ENCODE peak calls at places on chromosomes 7 and 10, in five cellular contexts. One of them, this sample, is unnamed.

GRCh38 chr7:22296916-22297315 is 60.0 kb downstream of the RAPGEF5 start:
- DNase-seq in tibial artery: no peak
- DNase-seq in lower leg skin: no peak
- DNase-seq in fibroblast of lung: no peak
- DNase-seq in CD8-positive, alpha-beta T cell: no peak
- DNase-seq in this sample: no peak

GRCh38 chr10:48480397-48481374 is 124.2 kb downstream of the ARHGAP22 start:
- DNase-seq in tibial artery: no peak
- DNase-seq in lower leg skin: peak
- DNase-seq in fibroblast of lung: no peak
- DNase-seq in CD8-positive, alpha-beta T cell: no peak
- DNase-seq in this sample: no peak

GRCh38 chr7:146539836-146540235 is 423.2 kb downstream of the CNTNAP2 start:
- DNase-seq in tibial artery: no peak
- DNase-seq in lower leg skin: no peak
- DNase-seq in fibroblast of lung: no peak
- DNase-seq in CD8-positive, alpha-beta T cell: no peak
- DNase-seq in this sample: no peak

GRCh38 chr10:113720386-113720785 is 31.1 kb upstream of the PLEKHS1 start:
- DNase-seq in tibial artery: no peak
- DNase-seq in lower leg skin: no peak
- DNase-seq in fibroblast of lung: no peak
- DNase-seq in CD8-positive, alpha-beta T cell: no peak
- DNase-seq in this sample: no peak

GRCh38 chr10:72243822-72244437 is 27.9 kb upstream of the ASCC1 start:
- DNase-seq in tibial artery: peak
- DNase-seq in lower leg skin: peak
- DNase-seq in fibroblast of lung: peak
- DNase-seq in CD8-positive, alpha-beta T cell: no peak
- DNase-seq in this sample: no peak

GRCh38 chr7:80210400-80210799 is 75.8 kb downstream of the GNAI1 start:
- DNase-seq in tibial artery: no peak
- DNase-seq in lower leg skin: no peak
- DNase-seq in fibroblast of lung: no peak
- DNase-seq in CD8-positive, alpha-beta T cell: no peak
- DNase-seq in this sample: no peak

GRCh38 chr7:92808006-92808405 is 28.4 kb downstream of the CDK6 start:
- DNase-seq in tibial artery: no peak
- DNase-seq in lower leg skin: no peak
- DNase-seq in fibroblast of lung: no peak
- DNase-seq in CD8-positive, alpha-beta T cell: no peak
- DNase-seq in this sample: no peak

GRCh38 chr10:1154531-1154930 is 98.3 kb downstream of the WDR37 start:
- DNase-seq in tibial artery: peak
- DNase-seq in lower leg skin: peak
- DNase-seq in fibroblast of lung: no peak
- DNase-seq in CD8-positive, alpha-beta T cell: no peak
- DNase-seq in this sample: no peak

GRCh38 chr7:55019329-55019690 is 493 bp downstream of the EGFR start:
- DNase-seq in tibial artery: peak
- DNase-seq in lower leg skin: peak
- DNase-seq in fibroblast of lung: peak
- DNase-seq in CD8-positive, alpha-beta T cell: no peak
- DNase-seq in this sample: no peak

GRCh38 chr10:106474891-106475290 is 689.6 kb downstream of the SORCS1 start:
- DNase-seq in tibial artery: no peak
- DNase-seq in lower leg skin: no peak
- DNase-seq in fibroblast of lung: no peak
- DNase-seq in CD8-positive, alpha-beta T cell: no peak
- DNase-seq in this sample: no peak

GRCh38 chr10:79158402-79159097 is 89.8 kb downstream of the ZMIZ1 start:
- DNase-seq in tibial artery: no peak
- DNase-seq in lower leg skin: no peak
- DNase-seq in fibroblast of lung: no peak
- DNase-seq in CD8-positive, alpha-beta T cell: no peak
- DNase-seq in this sample: no peak

GRCh38 chr10:91798736-91799579 is 732 bp downstream of the TNKS2 start:
- DNase-seq in tibial artery: peak
- DNase-seq in lower leg skin: no peak
- DNase-seq in fibroblast of lung: peak
- DNase-seq in CD8-positive, alpha-beta T cell: peak
- DNase-seq in this sample: no peak

GRCh38 chr10:5030989-5031388 is 27.3 kb upstream of the AKR1C2 start:
- DNase-seq in tibial artery: no peak
- DNase-seq in lower leg skin: no peak
- DNase-seq in fibroblast of lung: no peak
- DNase-seq in CD8-positive, alpha-beta T cell: no peak
- DNase-seq in this sample: no peak

GRCh38 chr10:126006264-126006663 is 109.9 kb downstream of the FANK1 start:
- DNase-seq in tibial artery: no peak
- DNase-seq in lower leg skin: no peak
- DNase-seq in fibroblast of lung: no peak
- DNase-seq in CD8-positive, alpha-beta T cell: no peak
- DNase-seq in this sample: no peak
- TF ChIP-seq CTCF in tibial artery: no peak
- TF ChIP-seq CTCF in lower leg skin: no peak
- TF ChIP-seq CTCF in fibroblast of lung: no peak
- TF ChIP-seq CTCF in CD8-positive, alpha-beta T cell: no peak
- TF ChIP-seq CTCF in this sample: no peak

DNA sequence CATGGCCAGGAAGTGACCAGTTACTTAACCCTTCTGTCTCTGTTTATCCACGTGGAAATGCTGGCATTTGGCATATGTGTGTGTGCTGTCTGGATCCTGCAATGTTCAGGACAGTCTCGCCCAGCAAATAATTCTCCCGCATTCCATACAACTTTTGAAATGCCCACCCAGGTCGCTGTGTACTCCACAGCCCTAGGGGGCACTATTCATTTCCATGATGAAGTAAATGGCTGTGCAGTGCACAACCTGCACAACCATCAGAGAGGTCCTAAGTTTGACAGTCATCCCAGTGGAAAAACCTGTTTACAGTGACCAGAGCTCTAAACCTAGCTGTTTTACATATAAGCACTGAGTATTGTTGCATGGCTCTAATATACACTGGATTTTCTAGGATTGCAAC is 38.1 kb downstream of the ZNF503 start:
- DNase-seq in tibial artery: no peak
- DNase-seq in lower leg skin: no peak
- DNase-seq in fibroblast of lung: no peak
- DNase-seq in CD8-positive, alpha-beta T cell: no peak
- DNase-seq in this sample: no peak
- TF ChIP-seq CTCF in tibial artery: no peak
- TF ChIP-seq CTCF in lower leg skin: no peak
- TF ChIP-seq CTCF in fibroblast of lung: no peak
- TF ChIP-seq CTCF in CD8-positive, alpha-beta T cell: no peak
- TF ChIP-seq CTCF in this sample: no peak

DNA sequence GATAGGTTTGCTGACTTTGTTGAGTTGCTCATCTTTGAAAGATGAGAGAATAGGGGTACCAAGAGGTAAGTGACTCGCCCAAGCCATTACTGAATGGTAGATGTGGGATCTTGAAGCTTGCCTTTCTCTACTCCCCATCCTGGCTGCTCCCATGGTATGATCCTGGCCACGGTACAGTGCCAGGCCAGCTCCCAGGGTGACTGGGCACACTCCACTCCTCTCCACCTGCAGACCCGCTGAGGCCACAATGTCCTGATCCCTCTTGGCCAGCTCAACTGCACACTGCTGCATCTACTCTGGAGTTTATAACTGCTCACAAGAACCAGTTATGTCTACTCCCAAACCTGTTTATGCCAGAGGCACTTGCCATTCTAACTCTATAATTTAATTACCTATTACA is 25.9 kb downstream of the SLIT1 start:
- DNase-seq in tibial artery: no peak
- DNase-seq in lower leg skin: no peak
- DNase-seq in fibroblast of lung: no peak
- DNase-seq in CD8-positive, alpha-beta T cell: no peak
- DNase-seq in this sample: no peak
- TF ChIP-seq CTCF in tibial artery: no peak
- TF ChIP-seq CTCF in lower leg skin: no peak
- TF ChIP-seq CTCF in fibroblast of lung: no peak
- TF ChIP-seq CTCF in CD8-positive, alpha-beta T cell: no peak
- TF ChIP-seq CTCF in this sample: no peak

GRCh38 chr10:126504051-126504760 is 115.9 kb upstream of the ADAM12 start:
- DNase-seq in tibial artery: no peak
- DNase-seq in lower leg skin: no peak
- DNase-seq in fibroblast of lung: peak
- DNase-seq in CD8-positive, alpha-beta T cell: no peak
- DNase-seq in this sample: peak
- TF ChIP-seq CTCF in tibial artery: peak
- TF ChIP-seq CTCF in lower leg skin: no peak
- TF ChIP-seq CTCF in fibroblast of lung: peak
- TF ChIP-seq CTCF in CD8-positive, alpha-beta T cell: no peak
- TF ChIP-seq CTCF in this sample: peak

DNA sequence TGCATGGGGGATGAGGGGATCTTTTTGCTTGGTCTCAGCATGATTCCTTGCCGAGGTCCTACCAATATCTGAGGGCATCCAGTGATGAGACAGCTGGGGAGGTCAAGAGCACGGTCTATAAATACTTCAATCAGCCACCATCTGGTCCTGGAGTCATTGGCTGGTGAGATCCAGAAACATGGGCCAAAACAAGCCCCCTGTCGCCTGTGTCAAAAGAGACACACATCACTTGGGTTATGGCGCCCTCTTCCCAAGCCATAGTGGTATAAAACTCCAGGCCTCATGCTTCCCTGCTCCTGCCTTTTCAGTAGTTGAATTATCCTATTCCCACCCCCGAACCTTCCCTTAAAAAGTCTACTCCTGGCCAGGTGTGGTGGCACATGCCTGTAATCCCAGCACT is 60.9 kb downstream of the SLC35B4 start:
- DNase-seq in tibial artery: no peak
- DNase-seq in lower leg skin: no peak
- DNase-seq in fibroblast of lung: no peak
- DNase-seq in CD8-positive, alpha-beta T cell: no peak
- DNase-seq in this sample: no peak
- TF ChIP-seq CTCF in tibial artery: no peak
- TF ChIP-seq CTCF in lower leg skin: no peak
- TF ChIP-seq CTCF in fibroblast of lung: no peak
- TF ChIP-seq CTCF in CD8-positive, alpha-beta T cell: no peak
- TF ChIP-seq CTCF in this sample: no peak

GRCh38 chr7:78516450-78516849 is 717.9 kb downstream of the PHTF2 start:
- DNase-seq in tibial artery: no peak
- DNase-seq in lower leg skin: no peak
- DNase-seq in fibroblast of lung: no peak
- DNase-seq in CD8-positive, alpha-beta T cell: no peak
- DNase-seq in this sample: no peak

GRCh38 chr7:78514653-78515052 is 716.1 kb downstream of the PHTF2 start:
- DNase-seq in tibial artery: no peak
- DNase-seq in lower leg skin: no peak
- DNase-seq in fibroblast of lung: no peak
- DNase-seq in CD8-positive, alpha-beta T cell: no peak
- DNase-seq in this sample: no peak

GRCh38 chr7:78510580-78511188 is 712.1 kb downstream of the PHTF2 start:
- DNase-seq in tibial artery: no peak
- DNase-seq in lower leg skin: no peak
- DNase-seq in fibroblast of lung: peak
- DNase-seq in CD8-positive, alpha-beta T cell: no peak
- DNase-seq in this sample: no peak
- TF ChIP-seq CTCF in tibial artery: peak
- TF ChIP-seq CTCF in lower leg skin: no peak
- TF ChIP-seq CTCF in fibroblast of lung: peak
- TF ChIP-seq CTCF in CD8-positive, alpha-beta T cell: no peak
- TF ChIP-seq CTCF in this sample: peak

GRCh38 chr10:3432089-3432488 is 259.5 kb upstream of the PITRM1 start:
- DNase-seq in tibial artery: no peak
- DNase-seq in lower leg skin: no peak
- DNase-seq in fibroblast of lung: no peak
- DNase-seq in CD8-positive, alpha-beta T cell: no peak
- DNase-seq in this sample: no peak
- TF ChIP-seq CTCF in tibial artery: peak
- TF ChIP-seq CTCF in lower leg skin: no peak
- TF ChIP-seq CTCF in fibroblast of lung: no peak
- TF ChIP-seq CTCF in CD8-positive, alpha-beta T cell: no peak
- TF ChIP-seq CTCF in this sample: no peak

GRCh38 chr10:86699541-86699940 is 31.2 kb downstream of the LDB3 start:
- DNase-seq in tibial artery: no peak
- DNase-seq in lower leg skin: no peak
- DNase-seq in fibroblast of lung: no peak
- DNase-seq in CD8-positive, alpha-beta T cell: no peak
- DNase-seq in this sample: no peak

GRCh38 chr10:86699991-86700840 is 31.9 kb downstream of the LDB3 start:
- DNase-seq in tibial artery: no peak
- DNase-seq in lower leg skin: no peak
- DNase-seq in fibroblast of lung: no peak
- DNase-seq in CD8-positive, alpha-beta T cell: no peak
- DNase-seq in this sample: no peak

GRCh38 chr10:86699125-86699524 is 30.8 kb downstream of the LDB3 start:
- DNase-seq in tibial artery: no peak
- DNase-seq in lower leg skin: no peak
- DNase-seq in fibroblast of lung: no peak
- DNase-seq in CD8-positive, alpha-beta T cell: no peak
- DNase-seq in this sample: no peak

GRCh38 chr10:86700851-86701617 is 32.7 kb downstream of the LDB3 start:
- DNase-seq in tibial artery: no peak
- DNase-seq in lower leg skin: no peak
- DNase-seq in fibroblast of lung: no peak
- DNase-seq in CD8-positive, alpha-beta T cell: no peak
- DNase-seq in this sample: no peak

DNA sequence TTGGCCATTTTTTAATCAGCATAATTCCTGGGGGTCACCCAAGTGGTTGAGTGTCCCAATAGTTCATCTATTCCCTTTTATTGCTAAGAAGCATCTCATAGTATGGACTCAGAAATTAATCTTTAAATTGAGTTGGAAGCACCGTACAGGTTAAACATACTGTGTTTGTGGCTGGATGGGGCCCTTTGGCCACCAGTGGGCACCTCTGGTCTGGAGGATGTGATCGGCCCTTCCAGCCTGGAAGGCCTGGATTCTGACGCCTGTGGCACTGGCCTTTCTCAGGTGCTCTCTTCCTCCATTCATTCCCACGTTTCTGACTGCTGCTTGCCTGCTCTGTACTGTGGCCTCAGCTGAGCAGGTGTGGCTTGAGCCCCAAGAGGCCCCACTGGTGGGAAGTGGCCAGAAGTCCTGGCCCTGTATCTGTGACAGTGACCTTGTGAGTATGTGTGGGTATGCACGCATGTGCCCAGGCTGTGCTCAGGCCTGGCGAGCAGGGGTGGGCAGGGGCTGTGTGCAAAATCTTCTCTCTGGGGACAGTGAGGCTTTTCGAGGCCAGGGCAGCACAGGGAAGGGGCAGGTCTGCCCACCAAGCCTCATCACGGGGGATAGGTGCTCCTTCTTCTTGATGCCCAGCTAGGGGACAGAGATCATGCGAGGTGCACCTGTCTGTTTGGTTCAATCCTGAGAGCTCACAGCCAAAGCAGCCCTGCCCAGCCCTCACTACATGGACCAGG is 30.1 kb downstream of the LDB3 start:
- DNase-seq in tibial artery: no peak
- DNase-seq in lower leg skin: no peak
- DNase-seq in fibroblast of lung: no peak
- DNase-seq in CD8-positive, alpha-beta T cell: no peak
- DNase-seq in this sample: no peak
- TF ChIP-seq CTCF in tibial artery: no peak
- TF ChIP-seq CTCF in lower leg skin: no peak
- TF ChIP-seq CTCF in fibroblast of lung: no peak
- TF ChIP-seq CTCF in CD8-positive, alpha-beta T cell: no peak
- TF ChIP-seq CTCF in this sample: no peak

GRCh38 chr10:119149723-119150122 is 15.8 kb downstream of the SFXN4 start:
- DNase-seq in tibial artery: peak
- DNase-seq in lower leg skin: peak
- DNase-seq in fibroblast of lung: no peak
- DNase-seq in CD8-positive, alpha-beta T cell: no peak
- DNase-seq in this sample: no peak
- TF ChIP-seq CTCF in tibial artery: no peak
- TF ChIP-seq CTCF in lower leg skin: no peak
- TF ChIP-seq CTCF in fibroblast of lung: no peak
- TF ChIP-seq CTCF in CD8-positive, alpha-beta T cell: no peak
- TF ChIP-seq CTCF in this sample: no peak

This sample was measured in GM12864.